ENCODE peak calls at places on chromosomes 1 and 21, in four cellular contexts. R is A549, L is K562, V is GM12878. T is an unnamed sample.

GRCh38 chr21:36211660-36212512 is 55.3 kb downstream of the DOP1B start:
- DNase-seq in V (no peak), L (no peak), R (no peak), T (no peak)

GRCh38 chr21:45499970-45500575 is 42.2 kb downstream of the SLC19A1 start:
- DNase-seq in L (no peak), R (no peak), V (no peak), T (no peak)

GRCh38 chr1:109338091-109338490 is 31.3 kb upstream of the MYBPHL start:
- DNase-seq in R (no peak), V (no peak), L (no peak), T (no peak)

GRCh38 chr1:61446531-61446991 is 278.4 kb downstream of the TM2D1 start:
- DNase-seq in L (peak; percentile 63), R (no peak), V (no peak), T (no peak)

GRCh38 chr1:53498555-53499142 is 39.5 kb downstream of the DMRTB1 start:
- DNase-seq in V (no peak), L (no peak), R (no peak), T (no peak)

GRCh38 chr1:83846138-83846537 is 152.8 kb downstream of the TTLL7 start:
- DNase-seq in L (no peak), V (no peak), R (no peak), T (no peak)

GRCh38 chr1:19305880-19306279 is 6.1 kb downstream of the AKR7A2 start:
- DNase-seq in V (no peak), L (no peak), R (no peak), T (no peak)

GRCh38 chr1:161994153-161994814 is 29.4 kb downstream of the OLFML2B start:
- DNase-seq in V (no peak), L (no peak), R (no peak), T (no peak)

GRCh38 chr21:38346286-38346685 is 89.5 kb downstream of the KCNJ15 start:
- DNase-seq in R (no peak), V (no peak), L (no peak), T (no peak)

GRCh38 chr1:15020943-15021745 is 132.4 kb upstream of the TMEM51 start:
- DNase-seq in V (no peak), L (peak; percentile 35), R (no peak), T (peak; percentile 83)

GRCh38 chr1:46772571-46772970 is 26.3 kb upstream of the CYP4B1 start:
- DNase-seq in L (peak; percentile 4), R (no peak), V (no peak), T (no peak)

GRCh38 chr1:201538618-201539551 is at the start of gene NAV1:
- DNase-seq in V (no peak), R (peak; percentile 71), L (peak; percentile 58), T (no peak)

GRCh38 chr1:181508486-181509165 is 25.3 kb downstream of the CACNA1E start:
- DNase-seq in R (no peak), L (no peak), V (peak; percentile 69), T (no peak)

GRCh38 chr1:181501612-181502011 is 18.3 kb downstream of the CACNA1E start:
- DNase-seq in R (no peak), V (no peak), L (no peak), T (no peak)

GRCh38 chr1:181506563-181507353 is 23.4 kb downstream of the CACNA1E start:
- DNase-seq in L (no peak), R (no peak), V (no peak), T (no peak)

GRCh38 chr1:181503130-181503810 is 20.0 kb downstream of the CACNA1E start:
- DNase-seq in R (no peak), V (no peak), L (no peak), T (no peak)

DNA sequence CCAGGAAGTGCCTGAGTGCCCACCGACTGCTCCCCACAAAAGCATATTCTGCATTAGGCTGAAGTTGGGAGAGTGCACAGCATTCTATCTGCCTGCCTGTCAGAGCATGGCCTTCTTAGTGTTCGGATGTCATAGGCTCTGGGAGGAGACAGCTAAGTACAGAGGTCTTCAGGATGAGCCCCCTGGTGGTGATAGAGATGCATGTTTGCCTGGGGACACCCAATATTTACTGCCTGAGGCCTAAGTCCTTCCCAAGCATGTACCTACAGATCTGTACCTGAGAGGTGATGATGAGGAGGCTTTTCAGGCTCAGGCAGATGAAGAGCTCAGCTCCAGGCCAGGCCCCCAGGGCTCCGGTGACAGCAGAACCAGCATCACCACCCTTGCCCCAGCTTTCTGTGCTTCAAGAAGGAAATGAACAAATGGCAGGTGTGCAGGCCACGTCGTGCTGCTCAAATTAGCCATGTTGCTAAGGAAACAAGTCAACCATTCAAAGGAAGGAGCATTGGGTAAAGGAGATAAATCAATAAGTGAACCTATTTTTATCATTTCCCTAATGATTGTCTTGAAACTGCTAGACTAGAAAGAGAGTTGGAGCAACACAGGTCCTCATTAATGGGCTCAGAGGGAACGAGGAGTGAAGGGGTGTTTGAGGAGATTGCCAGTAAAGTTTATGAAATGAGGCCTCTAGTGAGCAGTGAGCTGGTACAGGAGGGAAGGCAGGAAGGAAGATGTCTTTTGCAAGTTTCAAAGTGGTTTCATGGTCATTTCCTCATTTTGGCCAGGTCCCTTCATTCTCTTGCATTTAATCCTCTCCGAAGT is 21.2 kb downstream of the CACNA1E start:
- DNase-seq in R (peak; percentile 44), V (peak; percentile 74), L (peak; percentile 69), T (peak; percentile 48)
- TF ChIP-seq CHD4 in R (no peak), V (no peak), L (no peak), T (no peak)

GRCh38 chr1:174637487-174637886 is 189.7 kb downstream of the GPR52 start:
- DNase-seq in R (no peak), L (no peak), V (no peak), T (no peak)
- TF ChIP-seq CHD4 in R (no peak), L (no peak), V (no peak), T (no peak)

GRCh38 chr1:217484881-217485280 is 146.0 kb downstream of the GPATCH2 start:
- DNase-seq in R (no peak), L (no peak), V (no peak), T (no peak)

GRCh38 chr1:217478450-217478849 is 152.4 kb downstream of the GPATCH2 start:
- DNase-seq in L (no peak), R (no peak), V (no peak), T (no peak)

DNA sequence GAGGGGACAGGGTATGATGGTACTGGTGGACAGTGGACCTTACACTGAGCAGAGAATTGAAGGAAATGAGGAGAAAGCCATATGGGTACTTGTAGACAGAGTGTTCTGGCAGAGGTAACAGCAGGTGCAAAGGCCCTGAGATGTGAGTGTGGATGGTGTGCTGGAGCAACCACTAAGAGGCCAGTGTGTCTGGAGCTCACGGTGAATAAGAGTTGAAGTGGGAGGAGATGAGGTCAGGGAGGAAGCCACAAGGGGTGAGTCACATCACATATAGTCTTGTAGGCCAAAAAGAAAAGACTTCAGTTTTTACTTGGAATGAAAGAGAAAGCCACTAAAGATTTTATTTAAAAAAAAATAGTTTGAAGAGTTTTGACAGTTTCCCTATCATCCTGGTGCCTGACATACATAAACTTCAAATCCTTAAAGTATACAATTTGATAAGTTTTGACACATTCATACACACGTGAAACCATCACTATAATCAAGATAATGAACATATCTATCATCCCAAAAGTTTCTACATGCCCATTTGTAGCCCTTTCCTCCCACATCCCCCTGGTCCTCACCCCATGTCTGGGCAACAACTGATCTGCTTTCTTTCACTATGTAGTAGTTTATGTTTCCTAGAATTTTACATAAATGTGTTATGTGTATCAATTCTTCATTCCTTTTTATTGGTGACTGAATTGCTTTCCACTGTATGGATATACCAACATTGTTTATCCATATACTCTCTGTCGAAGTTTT is 148.4 kb downstream of the GPATCH2 start:
- DNase-seq in V (peak; percentile 38), R (no peak), L (no peak), T (no peak)
- TF ChIP-seq CHD4 in V (no peak), R (no peak), L (no peak), T (no peak)

GRCh38 chr1:234861761-234862160 is 251.8 kb upstream of the IRF2BP2 start:
- DNase-seq in V (no peak), L (no peak), R (no peak), T (no peak)

GRCh38 chr1:234862360-234862943 is 252.5 kb upstream of the IRF2BP2 start:
- DNase-seq in V (no peak), L (no peak), R (no peak), T (peak; percentile 70)

GRCh38 chr1:234863596-234863995 is 253.6 kb upstream of the IRF2BP2 start:
- DNase-seq in V (no peak), L (no peak), R (no peak), T (no peak)

GRCh38 chr1:234864116-234864515 is 254.1 kb upstream of the IRF2BP2 start:
- DNase-seq in V (no peak), R (no peak), L (no peak), T (no peak)

GRCh38 chr1:234862944-234863515 is 253.1 kb upstream of the IRF2BP2 start:
- DNase-seq in L (no peak), V (no peak), R (no peak), T (peak; percentile 65)
- TF ChIP-seq CHD4 in L (no peak), V (no peak), R (no peak), T (no peak)

GRCh38 chr1:26771643-26772321 is 16.0 kb upstream of the PIGV start:
- DNase-seq in R (peak; percentile 69), L (peak; percentile 91), V (no peak), T (peak; percentile 77)
- TF ChIP-seq CHD4 in R (no peak), L (no peak), V (no peak), T (no peak)

T was measured in HepG2.